ENCODE peak calls at places on chromosomes 2 and 18, in eight cellular contexts. F is osteocyte; V is lower leg skin; X is cortex of kidney; W is activated naive CD4-positive, alpha-beta T cell treated with anti-CD3 and anti-CD28 coated beads, Interleukin-2, amount 50 U/mL, for 72 hours; P is left ventricle myocardium superior; T is M059J; S is GM12891. Y is an unnamed sample.

GRCh38 chr2:225097035-225097434 is 54.8 kb upstream of the DOCK10 start:
- DNase-seq in T (no peak), V (no peak), X (no peak), P (no peak), S (no peak), F (no peak), W (no peak), Y (no peak)

GRCh38 chr2:224579411-224579810 is 5.8 kb downstream of the CUL3 start:
- DNase-seq in T (peak; percentile 12), X (no peak), V (no peak), P (no peak), F (no peak), W (no peak), S (no peak), Y (no peak)

GRCh38 chr2:240225660-240226475 is 85.4 kb upstream of the OTOS start:
- DNase-seq in P (peak; percentile 3), V (peak; percentile 48), W (no peak), F (peak; percentile 34), X (no peak), T (no peak), S (no peak), Y (no peak)

GRCh38 chr2:127400897-127401756 is 13.4 kb upstream of the MAP3K2 start:
- DNase-seq in V (no peak), S (no peak), W (no peak), X (peak; percentile 16), P (no peak), F (peak; percentile 85), T (peak; percentile 85), Y (no peak)

GRCh38 chr2:71990826-71991225 is 156.8 kb downstream of the CYP26B1 start:
- DNase-seq in V (no peak), W (no peak), T (no peak), P (no peak), X (no peak), S (no peak), F (no peak), Y (no peak)

GRCh38 chr2:71742953-71743601 is 289.7 kb downstream of the DYSF start:
- DNase-seq in T (peak; percentile 98), F (no peak), V (peak; percentile 91), W (no peak), P (peak; percentile 76), S (no peak), X (no peak), Y (peak; percentile 34)

GRCh38 chr2:43169091-43169936 is 57.1 kb downstream of the ZFP36L2 start:
- DNase-seq in V (no peak), F (no peak), P (no peak), X (no peak), S (peak; percentile 50), T (no peak), W (no peak), Y (no peak)

GRCh38 chr2:67309281-67309680 is 87.9 kb upstream of the ETAA1 start:
- DNase-seq in W (no peak), V (no peak), X (no peak), F (no peak), T (peak; percentile 34), S (no peak), P (no peak), Y (no peak)

GRCh38 chr18:7755753-7756475 is 188.8 kb downstream of the PTPRM start:
- DNase-seq in P (no peak), F (no peak), X (no peak), T (no peak), V (no peak), S (no peak), W (no peak), Y (no peak)

GRCh38 chr2:212154392-212154791 is 384.2 kb downstream of the ERBB4 start:
- DNase-seq in T (no peak), X (no peak), S (no peak), W (no peak), V (no peak), F (no peak), P (no peak), Y (no peak)

GRCh38 chr2:173264603-173265366 is 89.9 kb upstream of the CDCA7 start:
- DNase-seq in P (no peak), F (no peak), T (no peak), W (peak; percentile 8), S (peak; percentile 35), X (no peak), V (no peak), Y (no peak)

GRCh38 chr2:130327703-130328527 is 14.8 kb upstream of the IMP4 start:
- DNase-seq in P (no peak), S (no peak), T (peak; percentile 80), X (no peak), V (no peak), W (no peak), F (peak; percentile 84), Y (no peak)

GRCh38 chr2:216486708-216487107 is 11.9 kb upstream of the RPL37A start:
- DNase-seq in S (no peak), F (no peak), X (no peak), V (no peak), W (no peak), T (no peak), P (peak; percentile 35), Y (no peak)

GRCh38 chr2:222952204-222952603 is 91.4 kb downstream of the ACSL3 start:
- DNase-seq in W (no peak), P (peak; percentile 40), S (no peak), V (no peak), F (no peak), X (no peak), T (no peak), Y (no peak)

GRCh38 chr2:240143276-240143675 is 2.8 kb upstream of the OTOS start:
- DNase-seq in S (no peak), F (no peak), V (no peak), P (no peak), W (no peak), T (no peak), X (no peak), Y (no peak)

GRCh38 chr2:100321881-100322820 is at the start of gene LONRF2:
- DNase-seq in P (peak; percentile 74), T (peak; percentile 1), V (no peak), X (no peak), S (peak; percentile 25), F (no peak), W (peak; percentile 15), Y (peak; percentile 47)

GRCh38 chr18:3450358-3451107 is 561 bp downstream of the TGIF1 start:
- DNase-seq in S (no peak), P (peak; percentile 78), X (no peak), V (peak; percentile 95), W (peak; percentile 62), F (no peak), T (peak; percentile 65), Y (no peak)

GRCh38 chr2:175931751-175932295 is 70.2 kb downstream of the LNPK start:
- DNase-seq in W (no peak), F (no peak), T (peak; percentile 46), V (no peak), P (no peak), X (no peak), S (no peak), Y (no peak)

GRCh38 chr2:235614900-235615712 is 121.3 kb downstream of the AGAP1 start:
- DNase-seq in F (no peak), X (no peak), S (no peak), P (peak; percentile 65), W (no peak), T (peak; percentile 43), V (peak; percentile 95), Y (no peak)

GRCh38 chr2:154960802-154961583 is 262.5 kb downstream of the KCNJ3 start:
- DNase-seq in X (no peak), V (no peak), F (no peak), T (no peak), W (no peak), S (no peak), P (no peak), Y (no peak)

GRCh38 chr2:197498937-197499593 is 575 bp downstream of the HSPD1 start:
- DNase-seq in V (peak; percentile 93), F (no peak), S (peak; percentile 27), W (peak; percentile 56), P (peak; percentile 74), T (peak; percentile 54), X (peak; percentile 38), Y (no peak)

GRCh38 chr2:48781366-48781765 is 25.8 kb upstream of the LHCGR start:
- DNase-seq in F (no peak), W (no peak), P (no peak), V (no peak), X (no peak), S (no peak), T (no peak), Y (no peak)

GRCh38 chr2:231711677-231712461 is 3.5 kb downstream of the PTMA start:
- DNase-seq in V (no peak), F (no peak), T (no peak), W (peak; percentile 36), S (no peak), P (no peak), X (no peak), Y (no peak)

GRCh38 chr2:191638079-191638801 is 39.7 kb upstream of the NABP1 start:
- DNase-seq in T (peak; percentile 74), X (no peak), W (no peak), F (no peak), S (no peak), P (no peak), V (no peak), Y (no peak)

GRCh38 chr2:240672701-240673190 is 9.9 kb downstream of the AQP12B start:
- DNase-seq in P (no peak), F (peak; percentile 81), T (no peak), S (no peak), X (no peak), V (peak; percentile 79), W (no peak), Y (no peak)

GRCh38 chr2:78646965-78647364 is 378.5 kb upstream of the REG3G start:
- DNase-seq in P (no peak), S (no peak), F (no peak), T (no peak), W (no peak), V (no peak), X (no peak), Y (no peak)

GRCh38 chr2:17851731-17852585 is 26.5 kb upstream of the KCNS3 start:
- DNase-seq in X (no peak), F (no peak), W (peak; percentile 24), S (peak; percentile 56), P (peak; percentile 47), T (peak; percentile 70), V (no peak), Y (no peak)

GRCh38 chr2:42359894-42360483 is 1.0 kb downstream of the COX7A2L start:
- DNase-seq in T (no peak), S (no peak), X (no peak), W (no peak), F (no peak), P (no peak), V (no peak), Y (no peak)

GRCh38 chr18:51153659-51154371 is 43.7 kb downstream of the MEX3C start:
- DNase-seq in F (no peak), V (peak; percentile 74), P (no peak), T (no peak), X (no peak), W (peak; percentile 48), S (peak; percentile 38), Y (no peak)

GRCh38 chr2:64857581-64858471 is 131.4 kb upstream of the SLC1A4 start:
- DNase-seq in V (no peak), P (peak; percentile 65), X (no peak), T (no peak), S (no peak), W (no peak), F (no peak), Y (no peak)

GRCh38 chr2:241770185-241770935 is 6.3 kb upstream of the GAL3ST2 start:
- DNase-seq in S (no peak), F (peak; percentile 81), T (no peak), V (peak; percentile 83), W (no peak), P (no peak), X (no peak), Y (peak; percentile 32)

GRCh38 chr2:237599465-237600110 is 9.1 kb upstream of the RAB17 start:
- DNase-seq in V (no peak), W (no peak), F (no peak), X (no peak), S (no peak), T (no peak), P (no peak), Y (no peak)

GRCh38 chr2:241218131-241219029 is 29.9 kb downstream of the ANO7 start:
- DNase-seq in W (peak; percentile 51), V (no peak), T (peak; percentile 29), F (no peak), X (no peak), S (peak; percentile 56), P (peak; percentile 76), Y (peak; percentile 74)

Y was measured in 8988T.